ENCODE peak calls at places on chromosomes 12 and 14, in five cellular contexts. F, H, U, K and D are unnamed samples.

GRCh38 chr12:29521951-29522350 is 24.5 kb upstream of the OVCH1 start:
- DNase-seq in F (peak), H (no peak), U (no peak), K (peak), D (no peak)

GRCh38 chr12:107570721-107571120 is 114.9 kb upstream of the PWP1 start:
- DNase-seq in F (peak), H (no peak), U (no peak), K (no peak), D (no peak)

GRCh38 chr12:130200445-130200844 is 38.2 kb downstream of the FZD10 start:
- DNase-seq in F (no peak), H (no peak), U (no peak), K (no peak), D (no peak)

GRCh38 chr14:61256826-61257468 is 24.2 kb downstream of the TMEM30B start:
- DNase-seq in F (no peak), H (no peak), U (no peak), K (no peak), D (no peak)

GRCh38 chr14:36817071-36817930 is 155.6 kb downstream of the PAX9 start:
- DNase-seq in F (no peak), H (no peak), U (no peak), K (no peak), D (no peak)

GRCh38 chr12:96143392-96143791 is 50.8 kb upstream of the ELK3 start:
- DNase-seq in F (no peak), H (no peak), U (no peak), K (no peak), D (no peak)

GRCh38 chr14:74583689-74584434 is 28.2 kb downstream of the LTBP2 start:
- DNase-seq in F (peak), H (no peak), U (no peak), K (peak), D (peak)

GRCh38 chr12:70664463-70664862 is 27.2 kb upstream of the PTPRB start:
- DNase-seq in F (no peak), H (peak), U (no peak), K (no peak), D (peak)

GRCh38 chr12:126608607-126609175 is 1543.5 kb downstream of the AACS start:
- DNase-seq in F (no peak), H (no peak), U (no peak), K (no peak), D (no peak)

GRCh38 chr14:80425686-80426085 is 214.4 kb upstream of the DIO2 start:
- DNase-seq in F (peak), H (no peak), U (no peak), K (peak), D (peak)

GRCh38 chr14:71321556-71322315 is 414.5 kb downstream of the PCNX1 start:
- DNase-seq in F (peak), H (peak), U (no peak), K (peak), D (peak)

GRCh38 chr12:9334964-9335363 is 126.8 kb upstream of the PZP start:
- DNase-seq in F (no peak), H (no peak), U (no peak), K (no peak), D (no peak)

GRCh38 chr12:102511575-102511974 is 31.2 kb upstream of the IGF1 start:
- DNase-seq in F (no peak), H (no peak), U (no peak), K (no peak), D (no peak)

GRCh38 chr12:76666272-76666845 is 97.6 kb upstream of the ZDHHC17 start:
- DNase-seq in F (no peak), H (no peak), U (no peak), K (no peak), D (no peak)

GRCh38 chr12:68446896-68447806 is 115.0 kb upstream of the MDM1 start:
- DNase-seq in F (no peak), H (peak), U (no peak), K (no peak), D (peak)

GRCh38 chr12:72076558-72076915 is 137.9 kb downstream of the TPH2 start:
- DNase-seq in F (no peak), H (no peak), U (no peak), K (no peak), D (no peak)

GRCh38 chr12:113231275-113232231 is 10.3 kb downstream of the TPCN1 start:
- DNase-seq in F (peak), H (no peak), U (no peak), K (peak), D (peak)

GRCh38 chr14:104882325-104882973 is 17.4 kb downstream of the CEP170B start:
- DNase-seq in F (no peak), H (no peak), U (peak), K (no peak), D (peak)

GRCh38 chr12:55830601-55831406 is 1.4 kb upstream of the DNAJC14 start:
- DNase-seq in F (peak), H (peak), U (no peak), K (peak), D (peak)

GRCh38 chr14:45728448-45729225 is 475.6 kb upstream of the MIS18BP1 start:
- DNase-seq in F (no peak), H (no peak), U (no peak), K (no peak), D (no peak)

GRCh38 chr12:131818821-131819585 is 9.2 kb upstream of the MMP17 start:
- DNase-seq in F (no peak), H (no peak), U (no peak), K (no peak), D (no peak)

GRCh38 chr12:123912415-123913385 is 59.9 kb downstream of the CCDC92 start:
- DNase-seq in F (no peak), H (no peak), U (no peak), K (peak), D (peak)

GRCh38 chr12:123319273-123319672 is 45.4 kb downstream of the SBNO1 start:
- DNase-seq in F (no peak), H (no peak), U (no peak), K (no peak), D (no peak)

GRCh38 chr12:32821293-32822089 is 65.8 kb upstream of the YARS2 start:
- DNase-seq in F (no peak), H (no peak), U (no peak), K (peak), D (no peak)

GRCh38 chr12:6684609-6685008 is 4.6 kb downstream of the ZNF384 start:
- DNase-seq in F (peak), H (peak), U (no peak), K (peak), D (peak)

GRCh38 chr12:124392991-124393790 is 98.3 kb downstream of the RFLNA start:
- DNase-seq in F (peak), H (no peak), U (no peak), K (peak), D (peak)

GRCh38 chr14:100585448-100586152 is 1.6 kb downstream of the BEGAIN start:
- DNase-seq in F (no peak), H (no peak), U (no peak), K (no peak), D (no peak)

GRCh38 chr12:41013921-41014642 is 174.0 kb upstream of the PDZRN4 start:
- DNase-seq in F (no peak), H (no peak), U (no peak), K (peak), D (no peak)

GRCh38 chr12:9047105-9047504 is 57.8 kb downstream of the KLRG1 start:
- DNase-seq in F (no peak), H (no peak), U (no peak), K (no peak), D (no peak)

GRCh38 chr12:117649796-117650195 is 288.4 kb upstream of the NOS1 start:
- DNase-seq in F (no peak), H (no peak), U (no peak), K (no peak), D (no peak)

GRCh38 chr12:104479141-104479662 is 22.5 kb downstream of the CHST11 start:
- DNase-seq in F (no peak), H (no peak), U (no peak), K (no peak), D (no peak)
- H3K4me2 ChIP-seq in F (no peak), H (no peak), U (no peak), K (no peak), D (no peak)

DNA sequence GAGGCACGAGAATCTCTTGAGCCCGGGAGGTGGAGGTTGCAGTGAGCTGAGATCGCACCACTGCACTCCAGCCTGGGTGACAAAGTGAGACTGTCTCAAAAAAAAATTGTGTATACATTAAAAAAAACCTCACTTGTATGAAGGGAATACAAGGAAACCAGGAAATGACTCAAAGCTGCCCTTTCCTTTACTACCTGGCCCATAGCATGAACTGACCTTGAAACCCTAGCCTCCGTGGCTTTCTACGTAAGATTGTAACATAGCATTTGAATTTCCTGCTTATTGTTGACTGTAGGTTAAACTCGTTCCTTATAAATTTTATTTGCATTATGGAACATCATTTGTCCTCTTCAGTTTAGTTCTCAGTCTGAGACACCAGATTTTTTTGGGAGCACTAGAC is 9.1 kb upstream of the DDX47 start:
- DNase-seq in F (peak), H (no peak), U (no peak), K (peak), D (no peak)
- H3K4me3 ChIP-seq in F (no peak), H (no peak), U (no peak), K (no peak), D (no peak)

GRCh38 chr14:91265404-91265803 is 20.9 kb upstream of the GPR68 start:
- DNase-seq in F (no peak), H (no peak), U (no peak), K (no peak), D (no peak)
- H2BK15ac ChIP-seq in F (no peak), H (peak), U (no peak), K (no peak), D (no peak)

GRCh38 chr14:58739674-58740073 is 101.9 kb downstream of the DACT1 start:
- DNase-seq in F (no peak), H (no peak), U (no peak), K (no peak), D (no peak)
- H3K4me2 ChIP-seq in F (no peak), H (no peak), U (no peak), K (no peak), D (no peak)

GRCh38 chr14:96203635-96204034 is 1.0 kb upstream of the BDKRB2 start:
- DNase-seq in F (peak), H (no peak), U (no peak), K (peak), D (no peak)

GRCh38 chr14:96203116-96203515 is 1.5 kb upstream of the BDKRB2 start:
- DNase-seq in F (no peak), H (no peak), U (no peak), K (no peak), D (no peak)

GRCh38 chr14:96205994-96206392 is 1.4 kb downstream of the BDKRB2 start:
- DNase-seq in F (no peak), H (no peak), U (no peak), K (no peak), D (no peak)

GRCh38 chr14:96205059-96205993 is 687 bp downstream of the BDKRB2 start:
- DNase-seq in F (no peak), H (no peak), U (no peak), K (no peak), D (no peak)

GRCh38 chr14:96204151-96205058 is at the start of gene BDKRB2:
- DNase-seq in F (peak), H (peak), U (peak), K (peak), D (peak)
- H3K4me3 ChIP-seq in F (peak), H (peak), U (peak), K (peak), D (peak)

GRCh38 chr12:103765322-103765721 is 75.7 kb downstream of the NT5DC3 start:
- DNase-seq in F (no peak), H (no peak), U (no peak), K (no peak), D (no peak)
- H2BK15ac ChIP-seq in F (no peak), H (no peak), U (no peak), K (no peak), D (no peak)